ENCODE peak calls at places on chromosome 21, in four cellular contexts. Y, V, I and Q are unnamed samples.

GRCh38 chr21:42609806-42610205 is 43.6 kb upstream of the PDE9A start:
- DNase-seq in Y (no peak), V (no peak), I (no peak), Q (no peak)

GRCh38 chr21:33127154-33127893 is 57.4 kb downstream of the OLIG1 start:
- DNase-seq in Y (peak), V (peak), I (no peak), Q (peak)

GRCh38 chr21:32930673-32931072 is 95.1 kb upstream of the OLIG2 start:
- DNase-seq in Y (no peak), V (no peak), I (no peak), Q (no peak)

GRCh38 chr21:46243325-46243724 is 14.8 kb upstream of the LSS start:
- DNase-seq in Y (no peak), V (no peak), I (no peak), Q (no peak)

GRCh38 chr21:46125846-46126301 is 28.0 kb downstream of the COL6A2 start:
- DNase-seq in Y (peak), V (no peak), I (no peak), Q (no peak)

GRCh38 chr21:42520628-42521253 is 7.1 kb downstream of the SLC37A1 start:
- DNase-seq in Y (peak), V (peak), I (no peak), Q (no peak)

GRCh38 chr21:46412521-46413364 is 45.9 kb upstream of the DIP2A start:
- DNase-seq in Y (no peak), V (no peak), I (no peak), Q (no peak)

GRCh38 chr21:41763398-41763931 is 3.4 kb downstream of the RIPK4 start:
- DNase-seq in Y (no peak), V (peak), I (no peak), Q (peak)

GRCh38 chr21:25831300-25831699 is 96.5 kb downstream of the GABPA start:
- DNase-seq in Y (no peak), V (no peak), I (no peak), Q (peak)

GRCh38 chr21:46004168-46004861 is 22.7 kb downstream of the COL6A1 start:
- DNase-seq in Y (peak), V (no peak), I (no peak), Q (no peak)

GRCh38 chr21:35713914-35714313 is 346.4 kb downstream of the SETD4 start:
- DNase-seq in Y (no peak), V (no peak), I (no peak), Q (no peak)

GRCh38 chr21:36325373-36326010 is 5.5 kb downstream of the MORC3 start:
- DNase-seq in Y (no peak), V (no peak), I (no peak), Q (peak)

GRCh38 chr21:42338730-42339715 is 11.8 kb downstream of the TFF2 start:
- DNase-seq in Y (peak), V (no peak), I (no peak), Q (no peak)

GRCh38 chr21:36429672-36430546 is 44.7 kb downstream of the CHAF1B start:
- DNase-seq in Y (no peak), V (peak), I (peak), Q (peak)

GRCh38 chr21:42057861-42058437 is 13.2 kb upstream of the UMODL1 start:
- DNase-seq in Y (no peak), V (no peak), I (no peak), Q (no peak)

GRCh38 chr21:45996311-45997204 is 15.0 kb downstream of the COL6A1 start:
- DNase-seq in Y (no peak), V (no peak), I (no peak), Q (no peak)

GRCh38 chr21:45826733-45827692 is 154.6 kb upstream of the COL6A1 start:
- DNase-seq in Y (no peak), V (no peak), I (no peak), Q (no peak)

GRCh38 chr21:41669533-41669830 is 97.4 kb downstream of the RIPK4 start:
- DNase-seq in Y (no peak), V (no peak), I (no peak), Q (no peak)

GRCh38 chr21:33257404-33257803 is 8.8 kb upstream of the IL10RB start:
- DNase-seq in Y (no peak), V (no peak), I (no peak), Q (no peak)

GRCh38 chr21:36126166-36126565 is 8.7 kb upstream of the CBR3 start:
- DNase-seq in Y (no peak), V (no peak), I (no peak), Q (peak)

GRCh38 chr21:41875086-41875485 is 4.1 kb downstream of the PRDM15 start:
- DNase-seq in Y (no peak), V (no peak), I (no peak), Q (no peak)

GRCh38 chr21:45640001-45640887 is 3.3 kb upstream of the PCBP3 start:
- DNase-seq in Y (no peak), V (no peak), I (no peak), Q (no peak)

GRCh38 chr21:41589131-41589530 is 81.2 kb upstream of the TMPRSS2 start:
- DNase-seq in Y (peak), V (no peak), I (no peak), Q (no peak)

GRCh38 chr21:37647781-37648180 is 268.5 kb downstream of the KCNJ6 start:
- DNase-seq in Y (no peak), V (no peak), I (no peak), Q (peak)

GRCh38 chr21:37711294-37711844 is 204.9 kb downstream of the KCNJ6 start:
- DNase-seq in Y (no peak), V (no peak), I (no peak), Q (no peak)

GRCh38 chr21:45543710-45544448 is 1.6 kb upstream of the SLC19A1 start:
- DNase-seq in Y (peak), V (no peak), I (no peak), Q (no peak)

GRCh38 chr21:45873866-45874265 is 107.7 kb upstream of the COL6A1 start:
- DNase-seq in Y (no peak), V (no peak), I (no peak), Q (no peak)

GRCh38 chr21:20968391-20968790 is 29.8 kb upstream of the NCAM2 start:
- DNase-seq in Y (no peak), V (no peak), I (no peak), Q (no peak)

GRCh38 chr21:33228455-33228854 is 1.3 kb upstream of the IFNAR2 start:
- DNase-seq in Y (no peak), V (no peak), I (no peak), Q (no peak)

DNA sequence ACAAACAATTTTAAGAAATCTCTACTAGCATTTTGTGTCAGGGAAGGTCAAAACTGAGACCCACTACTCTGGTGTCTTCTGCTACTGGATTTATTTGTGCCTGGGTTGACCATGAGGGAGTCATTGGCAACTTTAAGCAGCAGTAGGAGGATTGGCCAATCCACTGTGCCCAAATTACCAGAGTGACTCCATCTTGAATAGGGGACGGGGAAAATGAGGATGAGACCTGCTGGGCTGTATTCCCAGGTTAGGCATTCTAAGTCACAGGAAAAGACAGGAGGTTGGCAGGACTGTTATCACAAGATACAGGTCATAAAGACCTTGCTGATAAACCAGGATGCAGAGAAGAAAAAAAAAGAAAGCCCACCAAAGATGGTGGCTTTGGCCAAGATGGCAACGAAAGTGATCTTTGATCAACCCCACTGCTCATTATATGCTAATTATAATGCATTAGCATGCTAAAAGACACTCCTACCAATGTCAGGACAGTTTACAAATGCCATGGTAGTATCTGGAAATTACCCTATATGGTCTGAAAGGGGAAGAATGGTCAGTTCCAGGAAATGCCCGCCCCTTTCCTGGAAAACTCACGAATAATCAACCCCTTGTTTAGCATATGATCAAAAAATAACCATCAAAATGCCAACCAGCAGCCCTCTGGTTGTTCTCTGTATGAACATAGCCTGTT is 200.9 kb downstream of the LTN1 start:
- DNase-seq in Y (no peak), V (no peak), I (no peak), Q (no peak)
- H3K4me3 ChIP-seq in Y (no peak), V (no peak), I (no peak), Q (no peak)

DNA sequence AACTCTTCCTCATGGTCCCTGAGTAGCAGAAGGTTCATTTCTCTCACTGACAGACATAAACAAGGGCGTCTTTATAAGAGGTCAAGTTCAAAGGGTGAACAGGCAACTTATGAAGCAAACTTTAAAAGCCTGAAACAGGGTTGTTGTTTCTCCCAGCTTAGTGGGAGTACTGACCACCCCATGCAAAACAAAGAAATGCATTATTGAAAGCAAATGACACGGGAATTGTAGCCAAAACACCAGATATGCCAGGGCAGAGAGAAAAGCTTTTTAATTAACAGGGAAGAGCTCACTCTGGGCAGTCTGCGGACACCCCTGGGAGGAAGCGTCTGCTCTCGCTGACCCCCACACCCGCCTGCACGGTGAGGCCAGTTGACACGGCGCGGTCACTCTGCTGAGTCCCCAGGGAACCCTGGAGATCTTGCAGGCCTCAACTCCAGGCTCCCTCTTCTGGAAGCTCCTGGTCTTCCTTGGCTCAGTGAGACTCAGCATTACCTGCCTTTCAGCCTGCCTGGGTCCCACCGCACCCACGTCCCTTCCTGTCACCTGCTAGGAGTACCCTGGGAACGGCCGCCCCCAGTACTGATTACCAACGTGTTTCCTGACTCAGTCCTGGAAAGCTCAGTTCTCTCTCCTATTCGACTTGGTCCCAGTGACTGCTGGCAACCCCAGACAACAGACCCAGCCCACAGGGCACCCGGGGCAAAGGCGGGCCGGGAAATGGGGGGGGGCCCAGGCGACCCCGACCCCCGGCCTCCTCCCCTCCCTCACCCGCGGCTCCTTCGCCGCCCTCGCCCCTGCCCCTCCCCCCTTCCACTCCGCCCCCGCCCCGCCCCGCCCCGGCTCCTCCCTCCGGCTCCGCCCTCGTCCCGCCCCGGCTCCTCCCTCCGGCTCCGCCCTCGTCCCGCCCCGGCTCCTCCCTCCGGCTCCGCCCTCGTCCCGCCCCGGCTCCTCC is 972 bp downstream of the CFAP410 start:
- DNase-seq in Y (peak), V (peak), I (no peak), Q (peak)
- TF ChIP-seq CTCF in Y (peak), V (peak), I (peak), Q (peak)

GRCh38 chr21:17458279-17458678 is 54.6 kb upstream of the CXADR start:
- DNase-seq in Y (peak), V (no peak), I (no peak), Q (no peak)

GRCh38 chr21:17451364-17451869 is 61.4 kb upstream of the CXADR start:
- DNase-seq in Y (no peak), V (no peak), I (no peak), Q (peak)

GRCh38 chr21:17454315-17455027 is 58.4 kb upstream of the CXADR start:
- DNase-seq in Y (peak), V (peak), I (peak), Q (peak)

GRCh38 chr21:17455028-17455353 is 57.9 kb upstream of the CXADR start:
- DNase-seq in Y (no peak), V (no peak), I (no peak), Q (no peak)

GRCh38 chr21:17455451-17455850 is 57.4 kb upstream of the CXADR start:
- DNase-seq in Y (no peak), V (no peak), I (no peak), Q (no peak)
- H3K4me3 ChIP-seq in Y (peak), V (peak), I (no peak), Q (no peak)

DNA sequence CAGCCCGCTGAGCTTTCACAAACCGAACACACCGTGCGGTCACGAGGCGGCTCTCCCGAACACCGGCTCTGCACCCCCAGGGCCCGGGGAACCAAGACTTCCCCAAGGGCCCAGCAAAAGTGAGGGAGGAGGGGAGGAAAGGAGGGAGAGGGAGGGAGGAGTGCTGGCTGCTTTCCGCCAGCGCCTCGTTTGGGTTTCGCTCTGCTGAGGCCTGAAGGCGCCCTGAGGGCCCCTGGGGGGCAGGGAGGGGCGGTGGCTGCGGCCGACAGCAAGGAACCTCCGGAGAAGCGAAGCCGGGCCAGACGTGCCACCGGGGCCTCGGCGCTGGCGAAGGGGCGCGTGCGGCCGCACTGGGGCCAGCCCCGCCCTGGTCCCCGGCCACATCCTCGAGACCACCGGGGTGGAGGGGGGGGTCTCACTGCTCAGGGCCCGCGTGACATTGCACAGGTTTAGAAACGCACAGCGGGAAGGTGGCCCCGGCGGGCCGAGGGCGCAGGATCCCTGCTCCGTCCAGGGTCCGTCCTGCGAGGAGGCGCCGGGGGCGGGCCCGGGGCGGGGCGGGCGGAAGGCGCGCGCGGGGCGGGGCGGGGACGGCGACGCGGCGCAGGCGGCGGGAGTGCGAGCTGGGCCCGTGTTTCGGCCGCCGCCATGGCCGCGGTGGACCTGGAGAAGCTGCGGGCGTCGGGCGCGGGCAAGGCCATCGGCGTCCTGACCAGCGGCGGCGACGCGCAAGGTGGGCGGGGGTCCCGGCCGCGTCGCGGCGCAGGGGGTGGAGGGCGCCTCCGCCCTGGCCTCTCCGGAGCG is at the start of gene PFKL:
- DNase-seq in Y (peak), V (peak), I (no peak), Q (peak)
- TF ChIP-seq CTCF in Y (no peak), V (no peak), I (no peak), Q (no peak)

GRCh38 chr21:38806942-38807284 is 1.2 kb downstream of the ETS2 start:
- DNase-seq in Y (no peak), V (no peak), I (no peak), Q (no peak)
- H3K4me3 ChIP-seq in Y (peak), V (peak), I (peak), Q (peak)

GRCh38 chr21:23455676-23456075 is 2151.6 kb downstream of the MRPL39 start:
- DNase-seq in Y (no peak), V (no peak), I (no peak), Q (no peak)

GRCh38 chr21:23452384-23453083 is 2154.7 kb downstream of the MRPL39 start:
- DNase-seq in Y (peak), V (peak), I (no peak), Q (no peak)
- TF ChIP-seq CTCF in Y (peak), V (peak), I (no peak), Q (no peak)

GRCh38 chr21:34522284-34522683 is 10.3 kb upstream of the KCNE1 start:
- DNase-seq in Y (no peak), V (no peak), I (no peak), Q (no peak)

GRCh38 chr21:34526618-34527290 is 14.7 kb upstream of the KCNE1 start:
- DNase-seq in Y (no peak), V (peak), I (peak), Q (peak)

GRCh38 chr21:34526236-34526617 is 14.2 kb upstream of the KCNE1 start:
- DNase-seq in Y (no peak), V (no peak), I (no peak), Q (no peak)

GRCh38 chr21:34523019-34523418 is 11.0 kb upstream of the KCNE1 start:
- DNase-seq in Y (no peak), V (no peak), I (no peak), Q (no peak)

DNA sequence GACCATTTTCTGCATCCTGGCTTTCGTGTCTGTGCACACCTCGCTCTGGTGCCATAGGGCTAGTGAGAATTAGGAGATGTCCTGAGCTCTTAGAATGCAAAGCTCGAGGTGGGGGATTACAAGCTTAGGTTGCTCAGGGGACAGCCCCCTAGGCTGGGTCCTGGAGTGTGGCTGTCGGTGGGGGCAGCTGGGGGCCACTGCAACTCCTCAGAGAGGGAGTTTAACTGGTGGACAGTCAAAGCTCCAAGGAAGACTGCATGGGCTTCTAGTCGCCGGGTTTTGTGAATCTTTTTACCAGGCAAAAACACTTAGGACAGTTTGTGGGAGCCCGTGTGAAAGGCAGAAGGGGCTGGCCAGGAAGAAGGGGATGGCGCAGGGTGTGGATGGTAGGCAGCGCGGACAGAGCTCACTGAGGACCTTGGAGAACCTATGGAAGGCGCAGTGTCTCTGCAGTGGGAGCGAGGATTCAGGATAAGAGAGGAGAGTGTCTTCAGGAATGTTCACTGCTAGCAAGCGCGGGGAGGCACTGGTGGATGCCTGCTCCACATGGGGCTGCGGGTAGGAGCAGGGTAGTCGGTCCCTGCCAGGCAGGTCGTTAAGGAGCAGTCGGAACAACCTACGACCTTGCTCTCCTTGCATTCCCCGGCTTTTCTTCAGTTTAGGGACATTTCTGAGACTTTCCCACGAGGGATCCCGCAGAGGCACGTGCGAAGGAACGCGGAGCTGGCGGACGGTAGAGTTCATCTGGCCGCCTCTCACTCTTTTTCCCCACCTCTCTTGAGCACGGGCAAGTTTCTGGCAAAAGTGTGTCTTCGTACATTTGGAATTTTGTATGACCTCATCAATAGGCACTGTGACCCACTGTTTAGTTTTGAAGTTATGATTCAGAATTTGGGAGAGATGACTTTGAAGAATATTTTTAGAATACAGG is 12.9 kb upstream of the KCNE1 start:
- DNase-seq in Y (peak), V (peak), I (no peak), Q (peak)
- H3K4me3 ChIP-seq in Y (no peak), V (no peak), I (peak), Q (peak)

GRCh38 chr21:27326293-27326692 is 359.4 kb upstream of the ADAMTS5 start:
- DNase-seq in Y (no peak), V (no peak), I (no peak), Q (no peak)
- TF ChIP-seq CTCF in Y (no peak), V (no peak), I (no peak), Q (no peak)

DNA sequence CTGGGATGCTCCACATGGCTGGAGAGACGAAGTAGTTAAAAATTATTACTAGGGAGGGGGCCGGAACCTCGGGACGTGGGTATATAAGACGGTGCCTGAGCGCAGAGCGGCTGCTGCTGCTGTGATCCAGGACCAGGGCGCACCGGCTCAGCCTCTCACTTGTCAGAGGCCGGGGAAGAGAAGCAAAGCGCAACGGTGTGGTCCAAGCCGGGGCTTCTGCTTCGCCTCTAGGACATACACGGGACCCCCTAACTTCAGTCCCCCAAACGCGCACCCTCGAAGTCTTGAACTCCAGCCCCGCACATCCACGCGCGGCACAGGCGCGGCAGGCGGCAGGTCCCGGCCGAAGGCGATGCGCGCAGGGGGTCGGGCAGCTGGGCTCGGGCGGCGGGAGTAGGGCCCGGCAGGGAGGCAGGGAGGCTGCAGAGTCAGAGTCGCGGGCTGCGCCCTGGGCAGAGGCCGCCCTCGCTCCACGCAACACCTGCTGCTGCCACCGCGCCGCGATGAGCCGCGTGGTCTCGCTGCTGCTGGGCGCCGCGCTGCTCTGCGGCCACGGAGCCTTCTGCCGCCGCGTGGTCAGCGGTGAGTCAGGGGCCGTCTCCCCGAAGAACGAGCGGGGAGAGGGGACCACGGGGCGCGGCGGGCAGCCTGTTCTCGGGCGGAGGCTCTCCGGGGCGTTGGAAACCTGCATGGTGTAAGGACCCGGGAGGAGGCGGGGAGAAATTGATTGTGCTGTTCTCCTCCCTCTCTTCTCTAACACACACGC is at the start of gene CHODL:
- DNase-seq in Y (peak), V (peak), I (no peak), Q (no peak)
- H3K4me3 ChIP-seq in Y (peak), V (peak), I (no peak), Q (no peak)